ENCODE peak calls at places on chromosomes 3 and 15, in four cellular contexts. One of them, this sample, is unnamed.

GRCh38 chr3:123884258-123884831 is at the start of gene MYLK:
- DNase-seq in HCT116: peak; percentile 61
- DNase-seq in GM23248: peak; percentile 96
- DNase-seq in PC-3: peak; percentile 85
- DNase-seq in this sample: peak; percentile 96

GRCh38 chr3:119697394-119697793 is 5.4 kb upstream of the CFAP91 start:
- DNase-seq in HCT116: no peak
- DNase-seq in GM23248: no peak
- DNase-seq in PC-3: no peak
- DNase-seq in this sample: no peak

GRCh38 chr3:162175904-162176303 is 679.3 kb downstream of the OTOL1 start:
- DNase-seq in HCT116: no peak
- DNase-seq in GM23248: no peak
- DNase-seq in PC-3: no peak
- DNase-seq in this sample: no peak

GRCh38 chr3:111712294-111713180 is 117.4 kb upstream of the ZBED2 start:
- DNase-seq in HCT116: no peak
- DNase-seq in GM23248: peak; percentile 84
- DNase-seq in PC-3: no peak
- DNase-seq in this sample: peak; percentile 84

GRCh38 chr3:168952551-168952950 is 711.0 kb downstream of the MECOM start:
- DNase-seq in HCT116: peak; percentile 7
- DNase-seq in GM23248: peak; percentile 43
- DNase-seq in PC-3: peak; percentile 73
- DNase-seq in this sample: no peak

GRCh38 chr3:69231929-69232437 is 109.6 kb upstream of the LMOD3 start:
- DNase-seq in HCT116: no peak
- DNase-seq in GM23248: no peak
- DNase-seq in PC-3: peak; percentile 62
- DNase-seq in this sample: no peak

GRCh38 chr3:172846706-172847105 is 96.2 kb downstream of the ECT2 start:
- DNase-seq in HCT116: no peak
- DNase-seq in GM23248: peak; percentile 22
- DNase-seq in PC-3: peak; percentile 43
- DNase-seq in this sample: no peak

GRCh38 chr3:41580274-41580959 is 381.1 kb downstream of the CTNNB1 start:
- DNase-seq in HCT116: no peak
- DNase-seq in GM23248: peak; percentile 37
- DNase-seq in PC-3: no peak
- DNase-seq in this sample: no peak

GRCh38 chr15:90035835-90036220 is 34.7 kb downstream of the ZNF710 start:
- DNase-seq in HCT116: no peak
- DNase-seq in GM23248: no peak
- DNase-seq in PC-3: no peak
- DNase-seq in this sample: no peak

GRCh38 chr3:69219101-69219708 is 96.8 kb upstream of the LMOD3 start:
- DNase-seq in HCT116: no peak
- DNase-seq in GM23248: no peak
- DNase-seq in PC-3: no peak
- DNase-seq in this sample: no peak

GRCh38 chr3:64667887-64668581 is 19.8 kb downstream of the ADAMTS9 start:
- DNase-seq in HCT116: no peak
- DNase-seq in GM23248: no peak
- DNase-seq in PC-3: no peak
- DNase-seq in this sample: no peak

DNA sequence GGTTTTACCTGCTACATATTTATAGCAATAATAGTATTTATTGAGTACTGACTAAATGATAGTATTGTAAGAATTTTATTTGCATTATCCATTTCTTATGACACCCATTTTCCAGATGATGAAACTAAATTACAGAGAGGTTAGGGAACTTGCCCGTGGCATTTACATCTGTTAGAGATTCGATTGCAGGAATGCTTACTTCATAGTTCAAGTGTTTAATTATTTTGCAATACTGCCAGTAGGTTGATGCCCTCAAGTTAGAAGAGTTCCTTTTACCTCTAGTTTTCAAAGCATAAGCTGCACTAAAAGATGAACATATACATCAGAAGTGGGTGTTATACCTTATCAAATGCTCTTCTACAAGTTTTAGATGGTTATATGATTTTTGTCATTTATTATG is 362.8 kb upstream of the RGMA start:
- DNase-seq in HCT116: no peak
- DNase-seq in GM23248: no peak
- DNase-seq in PC-3: no peak
- DNase-seq in this sample: no peak
- H3K4me3 ChIP-seq in HCT116: no peak overlapping the region
- H3K4me3 ChIP-seq in GM23248: no peak overlapping the region
- H3K4me3 ChIP-seq in PC-3: no peak overlapping the region
- H3K4me3 ChIP-seq in this sample: no peak overlapping the region

GRCh38 chr3:53243165-53243564 is 12.7 kb downstream of the TKT start:
- DNase-seq in HCT116: no peak
- DNase-seq in GM23248: peak; percentile 74
- DNase-seq in PC-3: no peak
- DNase-seq in this sample: peak; percentile 94

GRCh38 chr3:53244281-53244680 is 11.5 kb downstream of the TKT start:
- DNase-seq in HCT116: no peak
- DNase-seq in GM23248: no peak
- DNase-seq in PC-3: no peak
- DNase-seq in this sample: no peak

GRCh38 chr3:53242642-53243041 is 13.2 kb downstream of the TKT start:
- DNase-seq in HCT116: no peak
- DNase-seq in GM23248: peak; percentile 62
- DNase-seq in PC-3: no peak
- DNase-seq in this sample: peak; percentile 81

GRCh38 chr3:53242155-53242554 is 13.7 kb downstream of the TKT start:
- DNase-seq in HCT116: no peak
- DNase-seq in GM23248: peak; percentile 16
- DNase-seq in PC-3: no peak
- DNase-seq in this sample: peak; percentile 71

DNA sequence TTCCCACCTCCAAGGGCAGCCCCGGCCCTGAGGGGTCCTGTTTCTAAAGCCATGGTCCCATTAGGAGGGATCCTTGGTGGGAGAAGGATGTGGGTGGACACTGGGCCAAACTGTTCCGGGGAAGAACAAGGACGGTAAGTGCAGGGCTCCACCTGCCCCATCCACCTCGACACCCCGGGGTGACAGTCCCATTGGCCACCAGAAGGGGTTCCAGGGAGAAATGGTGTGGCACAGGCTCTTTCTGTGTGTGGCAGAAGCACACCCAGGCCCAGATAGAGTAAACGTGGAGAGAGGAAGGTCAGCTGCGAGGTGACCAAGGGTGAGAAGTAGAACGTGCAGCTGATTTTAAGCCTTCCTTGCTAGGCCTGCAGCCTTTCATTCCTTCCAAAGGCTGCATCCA is 12.0 kb downstream of the TKT start:
- DNase-seq in HCT116: no peak
- DNase-seq in GM23248: no peak
- DNase-seq in PC-3: no peak
- DNase-seq in this sample: no peak
- H4K20me1 ChIP-seq in HCT116: peaks cover 21% of the 10 kb centered on the region
- H4K20me1 ChIP-seq in GM23248: peaks cover 11% of the 10 kb centered on the region
- H4K20me1 ChIP-seq in PC-3: peaks cover 68% of the 10 kb centered on the region
- H4K20me1 ChIP-seq in this sample: peaks cover 66% of the 10 kb centered on the region

GRCh38 chr3:148455098-148455497 is 242.6 kb upstream of the AGTR1 start:
- DNase-seq in HCT116: no peak
- DNase-seq in GM23248: no peak
- DNase-seq in PC-3: no peak
- DNase-seq in this sample: no peak
- H3K4me1 ChIP-seq in HCT116: no peaks in the 10 kb centered on the region
- H3K4me1 ChIP-seq in GM23248: no peaks in the 10 kb centered on the region
- H3K4me1 ChIP-seq in PC-3: no peaks in the 10 kb centered on the region
- H3K4me1 ChIP-seq in this sample: no peaks in the 10 kb centered on the region

DNA sequence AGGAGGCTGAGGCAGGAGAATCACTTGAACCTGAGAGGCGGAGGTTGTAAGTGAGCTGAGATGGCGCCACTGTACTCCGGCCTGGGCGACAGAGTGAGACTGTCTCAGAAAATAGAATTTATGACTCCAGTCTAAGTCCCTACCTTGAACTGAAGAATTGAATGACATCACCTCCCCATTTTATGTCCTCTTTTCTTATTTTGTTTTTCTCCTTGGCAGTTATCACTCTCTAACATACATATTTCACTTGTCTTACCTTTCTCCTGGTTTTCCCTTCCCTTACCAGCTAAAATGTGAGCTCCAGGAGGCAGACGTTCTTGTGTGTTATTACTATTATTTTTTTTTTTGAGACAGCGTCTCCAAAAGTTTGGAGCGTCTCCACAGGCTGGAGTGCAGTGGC is 7.6 kb downstream of the TATDN2 start:
- DNase-seq in HCT116: no peak
- DNase-seq in GM23248: no peak
- DNase-seq in PC-3: no peak
- DNase-seq in this sample: no peak
- H3K4me3 ChIP-seq in HCT116: no peak overlapping the region
- H3K4me3 ChIP-seq in GM23248: no peak overlapping the region
- H3K4me3 ChIP-seq in PC-3: no peak overlapping the region
- H3K4me3 ChIP-seq in this sample: no peak overlapping the region

GRCh38 chr3:42600958-42601675 is 631 bp downstream of the NKTR start:
- DNase-seq in HCT116: no peak
- DNase-seq in GM23248: peak; percentile 90
- DNase-seq in PC-3: peak; percentile 51
- DNase-seq in this sample: peak; percentile 90
- H4K20me1 ChIP-seq in HCT116: no peaks in the 10 kb centered on the region
- H4K20me1 ChIP-seq in GM23248: peaks cover 20% of the 10 kb centered on the region
- H4K20me1 ChIP-seq in PC-3: peaks cover 26% of the 10 kb centered on the region
- H4K20me1 ChIP-seq in this sample: peaks cover 29% of the 10 kb centered on the region

This sample was measured in osteoblast.